ENCODE peak calls at places on chromosomes 2 and 18, in ten cellular contexts. Q is stomach, N is LNCaP clone FGC, T is H9, V is GM23338, K is RWPE1, O is ovary, L is pancreas, P is brain microvascular endothelial cell, Z is dorsolateral prefrontal cortex. S is an unnamed sample.

GRCh38 chr2:24493713-24494112 is 2.7 kb downstream of the NCOA1 start:
- DNase-seq in Q (no peak), N (no peak), T (no peak), V (no peak), K (no peak), O (no peak), L (no peak), P (no peak), Z (no peak), S (no peak)

GRCh38 chr2:29063646-29064372 is 10.5 kb downstream of the PCARE start:
- DNase-seq in Q (no peak), N (no peak), T (no peak), V (no peak), K (no peak), O (no peak), L (no peak), P (no peak), Z (no peak), S (no peak)

GRCh38 chr2:46229134-46230063 is 67.8 kb upstream of the EPAS1 start:
- DNase-seq in Q (no peak), N (no peak), T (peak; percentile 66), V (peak; percentile 65), K (no peak), O (no peak), L (no peak), P (peak; percentile 41), Z (no peak), S (no peak)

GRCh38 chr2:118442949-118443348 is 354.7 kb downstream of the INSIG2 start:
- DNase-seq in Q (no peak), N (no peak), T (no peak), V (no peak), K (no peak), O (no peak), L (no peak), P (no peak), Z (no peak), S (no peak)

GRCh38 chr2:3267869-3268704 is 109.5 kb downstream of the EIPR1 start:
- DNase-seq in Q (peak; percentile 13), N (no peak), T (no peak), V (no peak), K (no peak), O (no peak), L (no peak), P (no peak), Z (no peak), S (no peak)

GRCh38 chr2:53450885-53451284 is 316.7 kb upstream of the CHAC2 start:
- DNase-seq in Q (no peak), N (peak; percentile 7), T (no peak), V (no peak), K (no peak), O (no peak), L (no peak), P (no peak), Z (no peak), S (no peak)

GRCh38 chr18:54089749-54090459 is 134.6 kb downstream of the MBD2 start:
- DNase-seq in Q (no peak), N (no peak), T (no peak), V (no peak), K (no peak), O (no peak), L (no peak), P (no peak), Z (no peak), S (no peak)

GRCh38 chr18:21134895-21135294 is 23.3 kb upstream of the ROCK1 start:
- DNase-seq in Q (no peak), N (no peak), T (no peak), V (no peak), K (no peak), O (no peak), L (no peak), P (no peak), Z (no peak), S (no peak)

GRCh38 chr18:63162271-63163014 is 157.1 kb downstream of the BCL2 start:
- DNase-seq in Q (peak; percentile 43), N (no peak), T (no peak), V (no peak), K (no peak), O (peak; percentile 50), L (no peak), P (peak; percentile 30), Z (no peak), S (no peak)

GRCh38 chr2:28606986-28607441 is 111.2 kb downstream of the PLB1 start:
- DNase-seq in Q (no peak), N (no peak), T (peak; percentile 57), V (peak; percentile 44), K (no peak), O (no peak), L (no peak), P (no peak), Z (no peak), S (no peak)

GRCh38 chr2:229226372-229226771 is 44.7 kb downstream of the PID1 start:
- DNase-seq in Q (no peak), N (no peak), T (no peak), V (no peak), K (no peak), O (no peak), L (no peak), P (no peak), Z (no peak), S (no peak)

GRCh38 chr2:75728614-75729419 is 18.1 kb upstream of the GCFC2 start:
- DNase-seq in Q (no peak), N (no peak), T (no peak), V (no peak), K (no peak), O (no peak), L (no peak), P (no peak), Z (no peak), S (no peak)

GRCh38 chr2:240013343-240013742 is 11.8 kb downstream of the NDUFA10 start:
- DNase-seq in Q (no peak), N (no peak), T (no peak), V (no peak), K (no peak), O (no peak), L (no peak), P (no peak), Z (no peak), S (peak; percentile 13)
- TF ChIP-seq CTCF in Q (no peak), N (peak; percentile 15), T (peak; percentile 37), V (no peak), K (peak; percentile 19), O (no peak), L (no peak), P (peak; percentile 38), Z (no peak), S (peak; percentile 48)

GRCh38 chr2:181235683-181236459 is 221.3 kb upstream of the ITGA4 start:
- DNase-seq in Q (no peak), N (no peak), T (no peak), V (no peak), K (no peak), O (no peak), L (no peak), P (no peak), Z (no peak), S (no peak)

GRCh38 chr2:181240844-181241243 is 216.3 kb upstream of the ITGA4 start:
- DNase-seq in Q (no peak), N (no peak), T (no peak), V (no peak), K (no peak), O (no peak), L (no peak), P (no peak), Z (no peak), S (no peak)

GRCh38 chr2:181241366-181241765 is 215.8 kb upstream of the ITGA4 start:
- DNase-seq in Q (no peak), N (no peak), T (no peak), V (no peak), K (no peak), O (no peak), L (no peak), P (no peak), Z (no peak), S (no peak)

GRCh38 chr2:181243319-181243718 is 213.9 kb upstream of the ITGA4 start:
- DNase-seq in Q (no peak), N (no peak), T (no peak), V (no peak), K (no peak), O (no peak), L (no peak), P (no peak), Z (no peak), S (no peak)

DNA sequence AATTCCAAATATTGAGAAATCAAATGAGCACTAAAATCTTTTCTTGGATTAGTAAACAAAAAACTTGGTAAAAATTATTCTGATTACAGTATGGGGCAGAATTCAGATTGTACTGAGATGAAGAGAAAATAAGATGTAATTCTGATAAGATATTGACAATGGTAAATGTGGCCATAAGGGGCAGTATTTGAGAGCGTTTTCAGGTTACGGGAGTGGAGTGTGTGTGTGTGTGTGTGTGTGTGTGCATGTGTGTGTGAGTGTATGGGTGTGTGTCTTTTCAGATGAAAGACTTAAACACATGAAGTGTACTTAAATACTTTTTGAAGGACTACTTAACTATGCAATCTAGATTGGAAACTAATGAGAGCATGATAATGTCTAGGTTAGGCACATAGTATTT is 217.8 kb upstream of the ITGA4 start:
- DNase-seq in Q (no peak), N (no peak), T (no peak), V (peak; percentile 58), K (peak; percentile 3), O (no peak), L (no peak), P (no peak), Z (no peak), S (no peak)
- TF ChIP-seq CTCF in Q (no peak), N (no peak), T (peak; percentile 55), V (peak; percentile 63), K (no peak), O (no peak), L (no peak), P (peak; percentile 26), Z (no peak), S (peak; percentile 44)

DNA sequence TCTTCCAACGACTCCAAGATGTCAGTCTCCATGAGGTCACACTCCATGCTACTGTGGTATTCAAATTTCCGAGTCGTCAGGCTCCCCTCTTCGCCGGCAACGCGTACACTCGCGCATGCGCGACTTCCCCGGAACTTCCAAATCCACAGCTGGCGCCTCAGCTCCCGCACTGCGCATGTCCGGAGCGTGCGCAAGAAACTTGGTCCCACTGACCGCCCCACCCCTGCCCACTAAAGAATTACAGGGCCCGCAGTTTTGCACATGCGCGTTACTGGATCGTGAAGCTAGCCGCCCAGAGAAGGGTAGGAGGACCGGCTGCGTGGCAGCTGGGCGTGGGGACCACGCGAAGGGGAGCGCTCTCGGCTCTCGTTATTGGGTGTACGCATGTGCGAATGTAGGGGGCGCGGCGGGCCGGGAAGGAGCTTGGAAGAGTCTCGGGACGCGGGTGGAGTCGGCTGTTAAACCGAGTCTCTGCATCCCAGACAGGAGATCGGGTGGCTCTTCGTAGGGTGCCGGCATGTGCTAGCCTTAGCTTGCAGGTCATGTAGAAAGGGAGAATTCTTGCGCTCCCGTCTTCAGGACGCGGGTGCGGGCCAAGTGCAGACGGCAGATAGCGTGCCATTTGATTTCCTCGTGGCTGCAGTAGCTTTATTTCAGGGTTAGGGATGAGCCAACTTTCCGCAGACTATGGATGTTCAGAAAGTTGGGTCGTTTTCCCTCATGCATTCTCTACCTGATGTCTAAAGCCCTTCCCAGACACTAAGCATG is at the start of gene FAM98A:
- DNase-seq in Q (peak; percentile 99), N (peak; percentile 89), T (peak; percentile 98), V (peak; percentile 97), K (peak; percentile 97), O (peak; percentile 98), L (peak; percentile 99), P (peak; percentile 99), Z (peak; percentile 97), S (peak; percentile 92)
- TF ChIP-seq CTCF in Q (peak; percentile 33), N (peak; percentile 16), T (no peak), V (peak; percentile 17), K (no peak), O (no peak), L (no peak), P (peak; percentile 23), Z (peak; percentile 40), S (peak; percentile 24)

GRCh38 chr2:68122680-68122964 is 35.1 kb upstream of the PNO1 start:
- DNase-seq in Q (no peak), N (no peak), T (no peak), V (no peak), K (no peak), O (no peak), L (no peak), P (no peak), Z (no peak), S (no peak)
- TF ChIP-seq CTCF in Q (no peak), N (no peak), T (no peak), V (no peak), K (peak; percentile 57), O (no peak), L (no peak), P (no peak), Z (peak; percentile 8), S (no peak)

S was measured in foreskin keratinocyte.